ENCODE peak calls at places on chromosomes 16 and 17, in nine cellular contexts. B, Q, S, W, A, I, J, F and U are unnamed samples.

GRCh38 chr17:9644910-9645751 is at the start of gene USP43:
- DNase-seq in F (peak; percentile 79), I (no peak), S (peak; percentile 27), Q (no peak), A (peak; percentile 6), B (no peak), W (peak; percentile 80), J (no peak), U (no peak)

GRCh38 chr17:81906476-81907218 is 4.6 kb downstream of the PCYT2 start:
- DNase-seq in J (no peak), Q (no peak), F (peak; percentile 47), I (no peak), W (no peak), B (no peak), S (no peak), A (no peak), U (no peak)

GRCh38 chr17:2695243-2695960 is 16.2 kb downstream of the CLUH start:
- DNase-seq in F (no peak), A (no peak), J (peak; percentile 34), Q (no peak), S (no peak), W (peak; percentile 5), B (peak; percentile 48), I (no peak), U (no peak)

GRCh38 chr16:52128407-52128806 is 418.5 kb downstream of the TOX3 start:
- DNase-seq in Q (no peak), J (no peak), B (no peak), F (no peak), I (no peak), W (no peak), A (no peak), S (no peak), U (no peak)

GRCh38 chr17:45332505-45332904 is 15.7 kb upstream of the MAP3K14 start:
- DNase-seq in Q (no peak), J (peak; percentile 5), S (no peak), B (peak; percentile 12), A (no peak), W (no peak), I (no peak), F (no peak), U (no peak)

GRCh38 chr17:152860-153420 is 15.6 kb downstream of the SCGB1C2 start:
- DNase-seq in Q (no peak), W (no peak), J (no peak), B (peak; percentile 22), I (no peak), F (no peak), A (no peak), S (no peak), U (no peak)

GRCh38 chr17:58310511-58311428 is 17.8 kb downstream of the TSPOAP1 start:
- DNase-seq in S (no peak), B (no peak), I (no peak), A (no peak), J (peak; percentile 29), F (no peak), W (no peak), Q (no peak), U (no peak)

GRCh38 chr17:82320956-82321927 is 3.8 kb upstream of the CD7 start:
- DNase-seq in I (no peak), F (peak; percentile 74), J (peak; percentile 57), W (peak; percentile 40), S (no peak), A (no peak), Q (no peak), B (no peak), U (no peak)

GRCh38 chr16:59611556-59611955 is 877.4 kb upstream of the GOT2 start:
- DNase-seq in J (no peak), Q (no peak), A (no peak), W (no peak), I (peak; percentile 19), B (no peak), S (no peak), F (no peak), U (no peak)

GRCh38 chr16:73215482-73216377 is 167.8 kb upstream of the ZFHX3 start:
- DNase-seq in B (no peak), Q (peak; percentile 62), J (no peak), A (no peak), S (no peak), I (peak; percentile 83), W (no peak), F (no peak), U (no peak)

GRCh38 chr16:19114359-19115147 is 789 bp downstream of the ITPRIPL2 start:
- DNase-seq in B (peak; percentile 87), A (no peak), I (peak; percentile 68), W (peak; percentile 69), S (peak; percentile 68), Q (no peak), J (peak; percentile 77), F (peak; percentile 84), U (peak; percentile 65)

GRCh38 chr17:7336240-7337175 is at the start of gene ACAP1:
- DNase-seq in J (no peak), S (no peak), B (no peak), W (peak; percentile 81), A (no peak), F (peak; percentile 90), Q (no peak), I (no peak), U (no peak)

GRCh38 chr17:79843917-79844815 is 4.9 kb upstream of the CBX4 start:
- DNase-seq in S (no peak), A (no peak), I (peak; percentile 61), W (peak; percentile 69), Q (no peak), F (peak; percentile 78), J (peak; percentile 85), B (peak; percentile 84), U (peak; percentile 63)

GRCh38 chr17:43768382-43768781 is 9.8 kb upstream of the SOST start:
- DNase-seq in F (no peak), A (no peak), I (no peak), B (peak; percentile 79), W (peak; percentile 59), S (peak; percentile 45), Q (no peak), J (no peak), U (no peak)

GRCh38 chr17:4948997-4949320 is 629 bp upstream of the PFN1 start:
- DNase-seq in I (peak; percentile 89), A (peak; percentile 82), Q (no peak), F (peak; percentile 88), S (peak; percentile 70), J (peak; percentile 90), W (peak; percentile 87), B (peak; percentile 92), U (peak; percentile 84)

GRCh38 chr17:73027130-73027741 is 65.3 kb downstream of the SLC39A11 start:
- DNase-seq in A (no peak), W (no peak), F (no peak), Q (no peak), I (peak; percentile 58), B (no peak), J (no peak), S (no peak), U (peak; percentile 30)

GRCh38 chr17:45867702-45868101 is 23.0 kb downstream of the SPPL2C start:
- DNase-seq in Q (no peak), S (no peak), F (peak; percentile 42), I (no peak), A (peak; percentile 20), W (no peak), B (no peak), J (no peak), U (no peak)

GRCh38 chr17:6328279-6328678 is 106.6 kb downstream of the AIPL1 start:
- DNase-seq in I (no peak), A (no peak), F (peak; percentile 53), W (no peak), J (no peak), B (no peak), Q (no peak), S (no peak), U (no peak)

GRCh38 chr16:85037050-85037410 is 9.4 kb downstream of the KIAA0513 start:
- DNase-seq in B (peak; percentile 92), S (peak; percentile 44), A (no peak), J (no peak), I (peak; percentile 97), Q (peak; percentile 36), F (no peak), W (no peak), U (peak; percentile 66)

GRCh38 chr16:3771513-3771912 is 54.2 kb upstream of the TRAP1 start:
- DNase-seq in A (no peak), Q (no peak), B (no peak), W (no peak), I (no peak), F (no peak), S (no peak), J (no peak), U (no peak)

GRCh38 chr17:41551370-41551769 is 20.5 kb downstream of the KRT9 start:
- DNase-seq in A (no peak), J (no peak), Q (no peak), F (no peak), S (no peak), B (no peak), I (peak; percentile 46), W (no peak), U (peak; percentile 64)

GRCh38 chr16:8113843-8114242 is 476.5 kb downstream of the TMEM114 start:
- DNase-seq in I (no peak), Q (no peak), J (no peak), W (no peak), B (no peak), A (no peak), F (no peak), S (no peak), U (no peak)

GRCh38 chr16:87041732-87042131 is 275.5 kb downstream of the C16orf95 start:
- DNase-seq in A (no peak), B (peak; percentile 3), I (no peak), J (no peak), F (no peak), S (no peak), Q (no peak), W (no peak), U (no peak)
- H3K4me3 ChIP-seq in A (no peak overlapping the region), B (no peak overlapping the region), I (no peak overlapping the region), J (no peak overlapping the region), F (no peak overlapping the region), S (no peak overlapping the region), Q (no peak overlapping the region), W (no peak overlapping the region), U (no peak overlapping the region)

GRCh38 chr17:64240261-64240740 is 22.8 kb downstream of the TEX2 start:
- DNase-seq in W (no peak), A (no peak), I (peak; percentile 21), B (no peak), Q (no peak), F (peak; percentile 36), J (no peak), S (no peak), U (no peak)
- TF ChIP-seq CTCF in W (no peak), A (no peak), I (no peak), B (no peak), Q (no peak), F (no peak), J (no peak), S (no peak), U (no peak)

DNA sequence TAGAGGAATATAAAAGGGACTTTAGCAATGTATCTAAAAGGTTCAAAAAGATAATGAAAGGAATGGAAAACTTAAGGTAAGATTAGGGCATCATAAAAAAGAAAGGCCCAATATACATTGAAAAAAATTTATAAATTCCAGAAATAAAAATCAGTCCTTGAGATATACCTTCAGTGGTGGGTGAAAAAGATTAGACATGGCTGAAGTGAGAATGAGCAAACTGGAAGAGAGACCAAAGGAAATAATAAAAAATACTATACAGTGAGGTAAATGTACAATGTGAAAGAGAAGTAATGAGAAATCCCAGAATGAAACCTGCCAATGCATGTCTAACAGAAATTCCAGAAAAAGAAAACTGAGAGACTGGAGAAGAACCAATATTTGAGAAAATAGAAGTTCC is 42.9 kb upstream of the PMFBP1 start:
- DNase-seq in W (no peak), B (no peak), A (no peak), I (no peak), J (no peak), S (no peak), F (no peak), Q (no peak), U (no peak)
- H3K4me3 ChIP-seq in W (no peak overlapping the region), B (no peak overlapping the region), A (no peak overlapping the region), I (no peak overlapping the region), J (no peak overlapping the region), S (no peak overlapping the region), F (no peak overlapping the region), Q (no peak overlapping the region), U (no peak overlapping the region)

GRCh38 chr16:57667526-57668258 is 414 bp upstream of the ADGRG3 start:
- DNase-seq in Q (no peak), S (no peak), F (peak; percentile 63), B (no peak), W (no peak), I (peak; percentile 38), A (peak; percentile 91), J (no peak), U (no peak)
- TF ChIP-seq CTCF in Q (no peak), S (no peak), F (peak; percentile 66), B (no peak), W (no peak), I (no peak), A (peak; percentile 79), J (no peak), U (no peak)